ENCODE peak calls at places on chromosomes 11 and 22, in four cellular contexts. A is hypothalamus, B is cardiac fibroblast, J is NCI-H1092. Q is an unnamed sample.

GRCh38 chr11:126011220-126011619 is 51.4 kb downstream of the CDON start:
- DNase-seq in A (no peak), B (peak; percentile 10), J (no peak), Q (no peak)

GRCh38 chr11:81002374-81002773 is 1561.5 kb upstream of the TENM4 start:
- DNase-seq in A (no peak), B (no peak), J (no peak), Q (no peak)

GRCh38 chr22:42439821-42440674 is 7.8 kb upstream of the NFAM1 start:
- DNase-seq in A (no peak), B (peak; percentile 42), J (no peak), Q (peak; percentile 41)

GRCh38 chr11:10326080-10326964 is 21.4 kb downstream of the ADM start:
- DNase-seq in A (no peak), B (peak; percentile 73), J (no peak), Q (peak; percentile 76)

GRCh38 chr22:20671409-20672081 is 102.4 kb upstream of the SERPIND1 start:
- DNase-seq in A (no peak), B (no peak), J (no peak), Q (no peak)

GRCh38 chr22:44623771-44624510 is 78.1 kb upstream of the PRR5 start:
- DNase-seq in A (no peak), B (peak; percentile 60), J (no peak), Q (no peak)

GRCh38 chr11:64713781-64714363 is 9.1 kb downstream of the NRXN2 start:
- DNase-seq in A (no peak), B (no peak), J (no peak), Q (no peak)

GRCh38 chr22:26949193-26949592 is 291.8 kb downstream of the MIAT start:
- DNase-seq in A (no peak), B (peak; percentile 41), J (no peak), Q (no peak)

GRCh38 chr11:83713701-83714100 is 427.5 kb upstream of the CCDC90B start:
- DNase-seq in A (no peak), B (no peak), J (no peak), Q (peak; percentile 15)

GRCh38 chr11:1937616-1938342 is 9.4 kb upstream of the MRPL23 start:
- DNase-seq in A (no peak), B (no peak), J (no peak), Q (no peak)

GRCh38 chr11:103125462-103125861 is 16.2 kb downstream of the DYNC2H1 start:
- DNase-seq in A (no peak), B (no peak), J (no peak), Q (no peak)

GRCh38 chr22:26471522-26471921 is 12.1 kb downstream of the HPS4 start:
- DNase-seq in A (no peak), B (peak; percentile 21), J (no peak), Q (peak; percentile 79)

GRCh38 chr11:2251138-2251537 is 19.2 kb downstream of the ASCL2 start:
- DNase-seq in A (no peak), B (no peak), J (no peak), Q (no peak)

GRCh38 chr11:128195057-128195751 is 392.2 kb downstream of the ETS1 start:
- DNase-seq in A (no peak), B (peak; percentile 59), J (no peak), Q (no peak)

GRCh38 chr11:77842451-77843121 is 21.6 kb downstream of the AAMDC start:
- DNase-seq in A (no peak), B (peak; percentile 21), J (no peak), Q (no peak)

Q was measured in astrocyte of the spinal cord.